ENCODE peak calls at places on chromosome 14, in seven cellular contexts. D is Peyer's patch, I is ovary, A is AG04450, R is colonic mucosa, S is cardiac muscle cell, X is body of pancreas. J is an unnamed sample.

GRCh38 chr14:52277552-52277951 is 10.1 kb downstream of the PTGDR start:
- DNase-seq in D (no peak), X (no peak), S (no peak), A (no peak), R (no peak), I (no peak), J (no peak)

GRCh38 chr14:41868396-41868795 is 261.7 kb downstream of the LRFN5 start:
- DNase-seq in R (no peak), A (no peak), I (no peak), S (no peak), D (no peak), X (no peak), J (no peak)

GRCh38 chr14:63203618-63204406 is 431 bp upstream of the RHOJ start:
- DNase-seq in R (peak), S (peak), X (peak), A (peak), I (peak), D (peak), J (peak)

GRCh38 chr14:93540235-93540634 is 109.5 kb downstream of the UNC79 start:
- DNase-seq in A (no peak), I (no peak), D (no peak), X (no peak), R (no peak), S (no peak), J (no peak)

GRCh38 chr14:75559451-75560187 is 18.8 kb upstream of the FLVCR2 start:
- DNase-seq in I (no peak), R (no peak), D (no peak), A (no peak), S (no peak), X (peak), J (no peak)

GRCh38 chr14:94450722-94451090 is 1.9 kb downstream of the SERPINA11 start:
- DNase-seq in R (no peak), I (no peak), X (no peak), A (no peak), S (no peak), D (no peak), J (no peak)

GRCh38 chr14:44586910-44587309 is 79.8 kb upstream of the FSCB start:
- DNase-seq in R (no peak), S (no peak), A (no peak), D (no peak), I (no peak), X (no peak), J (no peak)

GRCh38 chr14:72104011-72104613 is 171.9 kb downstream of the RGS6 start:
- DNase-seq in I (no peak), A (no peak), X (peak), R (no peak), S (peak), D (no peak), J (peak)

GRCh38 chr14:56417173-56417572 is 162.4 kb upstream of the TMEM260 start:
- DNase-seq in D (no peak), X (no peak), I (no peak), A (no peak), R (no peak), S (no peak), J (no peak)

GRCh38 chr14:76138119-76138757 is 13.5 kb upstream of the GPATCH2L start:
- DNase-seq in X (no peak), R (no peak), D (no peak), I (no peak), A (no peak), S (no peak), J (no peak)

GRCh38 chr14:22271838-22272237 is 317.2 kb downstream of the DAD1 start:
- DNase-seq in R (no peak), D (no peak), I (no peak), S (no peak), A (no peak), X (no peak), J (no peak)

GRCh38 chr14:64196026-64196425 is 98.1 kb downstream of the ESR2 start:
- DNase-seq in R (no peak), S (no peak), I (no peak), D (no peak), A (no peak), X (no peak), J (no peak)

GRCh38 chr14:96261772-96262485 is 5.9 kb downstream of the BDKRB1 start:
- DNase-seq in I (no peak), X (peak), R (no peak), D (no peak), A (no peak), S (no peak), J (no peak)

GRCh38 chr14:83463500-83464098 is 1929.9 kb upstream of the SEL1L start:
- DNase-seq in A (peak), S (peak), R (peak), X (peak), I (no peak), D (no peak), J (peak)

GRCh38 chr14:32933623-32933942 is 5.1 kb upstream of the NPAS3 start:
- DNase-seq in R (no peak), A (no peak), S (no peak), D (no peak), I (no peak), X (no peak), J (no peak)

GRCh38 chr14:101473795-101474562 is 87.3 kb upstream of the DIO3 start:
- DNase-seq in X (no peak), A (no peak), R (no peak), S (no peak), D (no peak), I (no peak), J (no peak)

GRCh38 chr14:64040044-64040443 is 187.2 kb downstream of the SYNE2 start:
- DNase-seq in X (no peak), D (no peak), A (peak), I (no peak), R (no peak), S (no peak), J (no peak)

GRCh38 chr14:74945261-74945851 is 10.0 kb downstream of the PGF start:
- DNase-seq in S (peak), R (no peak), I (no peak), A (no peak), D (no peak), X (peak), J (no peak)

GRCh38 chr14:69701857-69702256 is 65.1 kb upstream of the SRSF5 start:
- DNase-seq in D (no peak), I (no peak), S (no peak), R (no peak), X (no peak), A (no peak), J (no peak)

GRCh38 chr14:103576371-103577024 is 13.7 kb downstream of the COA8 start:
- DNase-seq in S (peak), D (peak), I (peak), R (peak), X (peak), A (no peak), J (peak)

GRCh38 chr14:61258985-61259384 is 22.2 kb downstream of the TMEM30B start:
- DNase-seq in S (no peak), D (no peak), I (no peak), A (no peak), R (no peak), X (no peak), J (no peak)

GRCh38 chr14:83975435-83976222 is 1554.3 kb upstream of the FLRT2 start:
- DNase-seq in S (peak), R (peak), X (peak), I (no peak), A (no peak), D (no peak), J (peak)

GRCh38 chr14:55752580-55753365 is 172.8 kb downstream of the KTN1 start:
- DNase-seq in D (no peak), A (peak), S (no peak), X (peak), I (no peak), R (no peak), J (no peak)

GRCh38 chr14:77318006-77318553 is 2.6 kb downstream of the POMT2 start:
- DNase-seq in A (no peak), I (no peak), D (no peak), R (no peak), S (no peak), X (peak), J (no peak)

GRCh38 chr14:102055181-102055901 is 31.5 kb downstream of the HSP90AA1 start:
- DNase-seq in R (no peak), D (no peak), A (peak), X (peak), S (no peak), I (no peak), J (no peak)

GRCh38 chr14:100114109-100114765 is 45.2 kb downstream of the DEGS2 start:
- DNase-seq in R (no peak), A (no peak), S (no peak), I (no peak), D (no peak), X (no peak), J (no peak)

GRCh38 chr14:93520053-93520607 is 89.4 kb downstream of the UNC79 start:
- DNase-seq in D (no peak), I (no peak), A (no peak), X (no peak), R (no peak), S (no peak), J (no peak)

GRCh38 chr14:67487332-67487731 is 1.2 kb downstream of the TMEM229B start:
- DNase-seq in X (no peak), I (no peak), S (no peak), A (no peak), D (no peak), R (no peak), J (no peak)

DNA sequence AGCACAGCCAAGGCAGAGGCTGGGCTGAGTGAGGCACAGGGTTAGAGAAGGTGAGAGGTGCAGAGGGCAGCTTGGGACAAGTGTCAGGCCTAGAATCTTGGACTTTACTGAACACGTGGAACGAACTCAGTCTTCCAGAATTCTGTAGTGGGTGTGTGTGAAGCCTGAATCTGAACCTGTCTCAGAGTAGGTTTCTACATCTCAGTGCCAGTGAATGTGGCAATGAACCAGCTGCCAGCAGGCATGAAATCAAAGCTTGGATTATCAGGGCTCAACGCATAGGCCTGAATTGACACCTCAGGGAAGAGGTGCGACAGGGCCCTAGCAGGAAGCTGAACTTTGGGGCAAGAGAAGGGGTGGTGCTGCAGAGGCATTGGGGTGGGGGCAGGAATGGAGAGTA is 104.6 kb downstream of the SAMD4A start:
- DNase-seq in I (no peak), X (no peak), R (no peak), S (no peak), A (no peak), D (no peak), J (no peak)
- H3K27ac ChIP-seq in I (no peak), X (no peak), R (no peak), S (peak), A (no peak), D (no peak), J (peak)

DNA sequence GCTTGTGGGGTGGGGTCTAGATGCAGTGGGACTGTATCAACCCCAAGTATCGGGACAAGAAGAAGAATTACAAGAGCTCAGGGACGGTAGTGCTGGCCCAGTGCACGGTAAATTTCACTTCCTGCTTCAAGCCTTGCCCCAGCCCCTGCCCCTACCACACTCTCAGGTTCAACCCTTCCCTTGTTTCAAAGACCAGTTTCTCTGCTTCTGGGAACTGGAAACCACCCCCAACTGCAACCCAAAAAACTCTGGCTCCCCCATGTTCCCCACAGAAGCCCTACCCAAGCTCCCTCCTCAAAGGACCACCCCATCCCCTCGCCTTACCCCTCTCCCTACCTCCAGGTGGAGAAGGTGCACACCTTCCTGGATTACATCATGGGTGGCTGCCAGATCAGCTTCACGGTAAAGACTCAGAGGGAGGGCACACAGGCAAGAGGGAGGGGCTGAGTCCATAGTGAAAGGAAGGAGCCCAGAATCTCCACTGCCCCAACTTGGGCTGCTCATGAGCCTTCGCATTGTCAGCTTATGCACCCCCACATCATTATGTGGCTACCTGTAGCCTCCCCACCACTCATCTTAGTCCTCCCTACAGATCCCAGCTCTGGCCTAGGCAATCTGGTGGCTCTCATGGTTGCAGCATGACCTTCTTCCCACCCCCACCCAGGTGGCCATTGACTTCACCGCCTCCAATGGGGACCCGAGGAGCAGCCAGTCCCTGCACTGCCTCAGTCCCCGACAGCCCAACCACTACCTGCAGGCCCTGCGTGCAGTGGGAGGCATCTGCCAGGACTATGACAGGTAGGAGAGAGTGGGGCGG is 4.3 kb downstream of the CPNE6 start:
- DNase-seq in A (no peak), D (peak), X (peak), I (no peak), S (no peak), R (no peak), J (no peak)
- H3K27ac ChIP-seq in A (no peak), D (peak), X (peak), I (no peak), S (no peak), R (no peak), J (no peak)

DNA sequence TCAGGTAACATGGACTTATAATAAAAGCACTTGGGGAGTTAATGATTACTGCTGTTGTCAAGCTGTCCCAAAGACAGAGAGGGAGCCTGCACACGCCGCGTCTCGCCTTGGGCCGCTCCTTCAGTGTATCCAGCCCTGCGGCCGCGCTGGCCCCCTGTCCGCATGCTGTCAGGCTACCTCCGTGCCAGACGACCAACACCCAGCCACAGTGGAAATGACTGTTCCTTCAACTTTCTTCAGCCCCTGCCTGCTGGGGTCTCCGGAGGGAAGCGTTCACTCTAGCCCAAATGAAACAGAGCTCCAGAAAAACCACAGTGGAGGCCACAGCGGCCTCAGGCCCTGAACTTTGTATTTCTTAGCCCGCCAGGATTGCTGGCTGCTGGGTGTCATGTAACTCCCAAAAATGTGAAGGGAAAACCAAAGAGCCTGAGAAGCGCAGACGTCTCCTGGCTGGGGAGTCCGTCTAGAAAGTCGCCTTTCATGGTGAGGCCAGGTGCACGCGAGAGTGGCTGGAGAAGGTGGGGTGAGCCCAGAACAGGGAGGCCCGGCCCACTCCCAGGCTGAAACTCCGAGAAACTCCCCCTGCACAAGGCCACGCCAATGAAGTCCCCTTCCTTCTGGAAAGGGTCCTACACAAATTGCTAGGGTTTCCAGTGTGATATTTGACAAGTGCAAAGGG is 189.0 kb downstream of the ZFP36L1 start:
- DNase-seq in D (no peak), R (no peak), A (no peak), I (no peak), X (no peak), S (no peak), J (peak)
- H3K27ac ChIP-seq in D (no peak), R (no peak), A (no peak), I (no peak), X (no peak), S (no peak), J (no peak)

GRCh38 chr14:50559990-50560928 is at the start of gene ATL1:
- DNase-seq in I (peak), A (peak), D (peak), R (peak), X (peak), S (peak), J (peak)

GRCh38 chr14:50562841-50563240 is 2.9 kb downstream of the ATL1 start:
- DNase-seq in A (no peak), X (no peak), R (no peak), I (no peak), D (no peak), S (no peak), J (no peak)

GRCh38 chr14:50560929-50561280 is 960 bp downstream of the ATL1 start:
- DNase-seq in A (peak), S (peak), X (peak), D (peak), I (peak), R (peak), J (peak)
- H3K27ac ChIP-seq in A (peak), S (no peak), X (peak), D (peak), I (peak), R (peak), J (peak)

GRCh38 chr14:91271639-91272038 is 27.1 kb upstream of the GPR68 start:
- DNase-seq in D (no peak), R (no peak), A (no peak), I (no peak), X (no peak), S (no peak), J (no peak)

GRCh38 chr14:91267965-91268437 is 23.5 kb upstream of the GPR68 start:
- DNase-seq in R (no peak), A (no peak), D (no peak), X (no peak), S (no peak), I (no peak), J (no peak)

GRCh38 chr14:91270619-91271018 is 26.1 kb upstream of the GPR68 start:
- DNase-seq in S (no peak), A (no peak), D (no peak), I (no peak), X (no peak), R (no peak), J (no peak)

GRCh38 chr14:91270188-91270587 is 25.7 kb upstream of the GPR68 start:
- DNase-seq in I (no peak), X (no peak), A (no peak), D (no peak), R (no peak), S (no peak), J (no peak)

GRCh38 chr14:91269076-91269991 is 24.8 kb upstream of the GPR68 start:
- DNase-seq in A (no peak), R (no peak), S (no peak), I (no peak), X (no peak), D (no peak), J (peak)
- H3K27ac ChIP-seq in A (no peak), R (no peak), S (no peak), I (no peak), X (no peak), D (no peak), J (no peak)

GRCh38 chr14:59318908-59319307 is 130.4 kb downstream of the DAAM1 start:
- DNase-seq in X (no peak), S (no peak), D (no peak), I (no peak), R (no peak), A (no peak), J (peak)

GRCh38 chr14:59317346-59317745 is 128.9 kb downstream of the DAAM1 start:
- DNase-seq in A (no peak), I (no peak), X (no peak), S (peak), D (no peak), R (no peak), J (no peak)

GRCh38 chr14:59320771-59321170 is 132.3 kb downstream of the DAAM1 start:
- DNase-seq in D (no peak), S (no peak), X (no peak), A (no peak), R (no peak), I (no peak), J (no peak)

GRCh38 chr14:59314953-59315599 is 126.6 kb downstream of the DAAM1 start:
- DNase-seq in A (no peak), S (no peak), R (no peak), D (no peak), I (no peak), X (no peak), J (no peak)

DNA sequence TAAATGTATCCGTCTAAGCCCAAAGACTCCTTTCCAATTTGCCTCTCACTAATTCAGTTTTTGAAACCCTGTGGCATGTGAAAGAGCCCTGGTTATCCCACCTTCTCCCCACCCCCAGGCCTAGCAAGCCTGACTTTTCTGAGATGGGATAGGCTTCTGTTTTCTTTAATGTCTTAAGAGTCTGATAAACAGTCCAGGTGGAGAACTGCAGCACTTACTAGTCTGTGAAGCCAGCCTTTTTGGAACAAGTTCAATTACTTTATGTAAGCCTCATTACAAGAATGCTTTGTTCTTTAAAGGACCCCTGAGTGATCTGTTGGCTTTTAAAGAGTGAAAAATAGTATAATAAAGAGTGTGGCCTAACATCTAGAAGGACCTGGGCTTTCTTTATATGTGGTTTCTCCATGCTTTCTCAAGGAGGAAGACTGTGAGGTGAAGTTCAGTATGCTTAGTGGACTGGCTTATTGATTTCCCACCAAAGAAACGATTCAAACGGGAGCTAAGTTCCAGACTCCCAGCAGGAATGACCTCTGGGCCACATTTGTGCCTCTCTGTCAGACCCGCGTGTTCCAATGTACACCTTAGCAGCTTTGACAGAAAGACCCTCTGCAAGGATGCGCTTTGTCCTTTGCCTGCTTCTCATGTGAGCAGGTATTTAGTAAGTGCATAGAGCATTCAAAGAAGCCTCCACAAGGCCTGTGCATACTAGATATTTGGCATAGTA is 129.5 kb downstream of the DAAM1 start:
- DNase-seq in A (no peak), D (no peak), S (peak), I (no peak), X (no peak), R (no peak), J (no peak)
- H3K27ac ChIP-seq in A (no peak), D (no peak), S (peak), I (no peak), X (no peak), R (no peak), J (peak)

GRCh38 chr14:37198273-37198598 is 499 bp downstream of the MIPOL1 start:
- DNase-seq in X (no peak), S (no peak), R (no peak), D (no peak), I (no peak), A (no peak), J (no peak)
- H3K27ac ChIP-seq in X (peak), S (peak), R (peak), D (peak), I (peak), A (peak), J (peak)

GRCh38 chr14:73143003-73143402 is 6.7 kb downstream of the PSEN1 start:
- DNase-seq in D (no peak), R (no peak), X (no peak), S (no peak), A (no peak), I (no peak), J (no peak)

GRCh38 chr14:73140924-73141323 is 4.6 kb downstream of the PSEN1 start:
- DNase-seq in S (no peak), D (no peak), I (no peak), R (no peak), A (no peak), X (no peak), J (no peak)

GRCh38 chr14:73142216-73142615 is 5.9 kb downstream of the PSEN1 start:
- DNase-seq in X (no peak), I (no peak), D (no peak), S (no peak), A (no peak), R (no peak), J (no peak)

GRCh38 chr14:73143617-73144016 is 7.3 kb downstream of the PSEN1 start:
- DNase-seq in I (no peak), S (no peak), D (no peak), A (no peak), X (no peak), R (no peak), J (no peak)
- H3K27ac ChIP-seq in I (no peak), S (no peak), D (no peak), A (no peak), X (no peak), R (no peak), J (no peak)